ENCODE peak calls at places on chromosomes 12 and 14, in five cellular contexts. W is OCI-M1; G is CD8-positive, alpha-beta T cell; V is stromal cell of bone marrow; E is NAMALWA. Y is an unnamed sample.

GRCh38 chr14:59897757-59898383 is 22.1 kb upstream of the LRRC9 start:
- DNase-seq in G (no peak), E (peak), W (peak), V (no peak), Y (no peak)

GRCh38 chr12:53862831-53863230 is 75.8 kb upstream of the HOXC13 start:
- DNase-seq in G (no peak), V (no peak), W (no peak), E (no peak), Y (peak)

GRCh38 chr14:58666737-58667136 is 29.0 kb downstream of the DACT1 start:
- DNase-seq in W (no peak), G (no peak), V (no peak), E (no peak), Y (no peak)

GRCh38 chr14:63852817-63853730 is at the start of gene SYNE2:
- DNase-seq in G (peak), W (peak), V (peak), E (peak), Y (no peak)

GRCh38 chr12:93351726-93352125 is 26.0 kb upstream of the NUDT4 start:
- DNase-seq in W (no peak), E (no peak), V (no peak), G (no peak), Y (no peak)

GRCh38 chr12:11771356-11771755 is 121.9 kb downstream of the ETV6 start:
- DNase-seq in W (peak), V (no peak), G (no peak), E (peak), Y (no peak)

GRCh38 chr14:82642425-82642824 is 1108.8 kb upstream of the SEL1L start:
- DNase-seq in V (no peak), G (no peak), E (no peak), W (peak), Y (no peak)

GRCh38 chr12:128918481-128918880 is 65.2 kb downstream of the GLT1D1 start:
- DNase-seq in W (no peak), G (no peak), E (no peak), V (no peak), Y (no peak)

GRCh38 chr12:6276247-6276887 is 34.1 kb upstream of the PLEKHG6 start:
- DNase-seq in V (no peak), W (no peak), E (no peak), G (no peak), Y (no peak)

GRCh38 chr14:79967001-79967400 is 244.3 kb downstream of the DIO2 start:
- DNase-seq in E (no peak), V (peak), W (no peak), G (no peak), Y (no peak)

GRCh38 chr12:29334911-29335310 is 46.1 kb downstream of the ERGIC2 start:
- DNase-seq in E (no peak), V (no peak), G (no peak), W (no peak), Y (no peak)

GRCh38 chr12:4881665-4882064 is 28.0 kb upstream of the KCNA1 start:
- DNase-seq in G (no peak), V (no peak), E (no peak), W (no peak), Y (no peak)

GRCh38 chr12:46402861-46403731 is 30.5 kb upstream of the SLC38A2 start:
- DNase-seq in G (no peak), W (no peak), E (no peak), V (no peak), Y (peak)

GRCh38 chr14:61774861-61775260 is 12.6 kb downstream of the SNAPC1 start:
- DNase-seq in G (no peak), V (no peak), W (no peak), E (no peak), Y (no peak)

GRCh38 chr12:8499616-8500015 is 13.7 kb upstream of the CLEC4D start:
- DNase-seq in E (peak), W (peak), V (no peak), G (no peak), Y (no peak)

GRCh38 chr12:96164951-96165858 is 29.0 kb upstream of the ELK3 start:
- DNase-seq in W (no peak), V (no peak), E (no peak), G (no peak), Y (no peak)

GRCh38 chr14:80901260-80901659 is 40.3 kb downstream of the CEP128 start:
- DNase-seq in E (no peak), V (no peak), W (no peak), G (no peak), Y (no peak)

GRCh38 chr12:42281844-42282243 is 43.8 kb upstream of the YAF2 start:
- DNase-seq in V (no peak), G (no peak), W (no peak), E (no peak), Y (no peak)

GRCh38 chr14:105217764-105218163 is 30.6 kb upstream of the BTBD6 start:
- DNase-seq in E (no peak), W (no peak), V (no peak), G (no peak), Y (no peak)

GRCh38 chr12:132152411-132152821 is 8.2 kb downstream of the NOC4L start:
- DNase-seq in V (no peak), E (no peak), G (no peak), W (no peak), Y (no peak)

GRCh38 chr14:65361920-65362319 is 50.6 kb upstream of the FUT8 start:
- DNase-seq in G (no peak), E (no peak), W (peak), V (peak), Y (peak)

GRCh38 chr14:63510538-63510937 is 32.6 kb downstream of the PPP2R5E start:
- DNase-seq in G (peak), E (no peak), W (peak), V (no peak), Y (no peak)

GRCh38 chr14:52413729-52414453 is 99.8 kb downstream of the PTGER2 start:
- DNase-seq in G (no peak), W (no peak), E (no peak), V (peak), Y (peak)

GRCh38 chr14:74867673-74868072 is 8.3 kb downstream of the PROX2 start:
- DNase-seq in V (no peak), W (peak), G (peak), E (no peak), Y (no peak)

GRCh38 chr12:117836999-117837736 is 131.6 kb downstream of the KSR2 start:
- DNase-seq in E (peak), V (peak), W (peak), G (peak), Y (peak)

GRCh38 chr12:53481957-53482586 is 17.2 kb downstream of the MAP3K12 start:
- DNase-seq in V (no peak), G (no peak), W (peak), E (peak), Y (no peak)

GRCh38 chr14:92988786-92989755 is 66.1 kb downstream of the CHGA start:
- DNase-seq in W (no peak), G (no peak), V (no peak), E (no peak), Y (no peak)

GRCh38 chr12:8446642-8447547 is 8.9 kb upstream of the CLEC6A start:
- DNase-seq in V (no peak), G (no peak), W (no peak), E (peak), Y (no peak)

GRCh38 chr12:12442548-12443071 is 85.7 kb downstream of the BORCS5 start:
- DNase-seq in G (no peak), V (peak), E (no peak), W (no peak), Y (peak)

GRCh38 chr12:92595663-92596062 is 107.1 kb upstream of the PLEKHG7 start:
- DNase-seq in E (no peak), V (no peak), W (no peak), G (no peak), Y (no peak)

GRCh38 chr12:104680070-104680469 is 223.3 kb downstream of the CHST11 start:
- DNase-seq in G (peak), E (peak), W (no peak), V (no peak), Y (no peak)

GRCh38 chr14:96100171-96101064 is 61.3 kb downstream of the C14orf132 start:
- DNase-seq in V (peak), G (peak), E (peak), W (peak), Y (no peak)

GRCh38 chr14:22044193-22044592 is 370.6 kb upstream of the OR4E1 start:
- DNase-seq in W (no peak), G (no peak), V (no peak), E (no peak), Y (no peak)

Y was measured in skeletal muscle cell.